ENCODE peak calls at places on chromosomes 5 and 9, in ten cellular contexts. J is NCI-H1417, B is AML-193, L is cerebellum, D is Ammon's horn, A is islet precursor cell, M is NAMALWA, Z is foreskin keratinocyte, C is NCI-H1105 treated with DMSO at 0.1 percent for 48 hours, I is GM19239. U is an unnamed sample.

GRCh38 chr5:139636975-139637408 is 11.2 kb upstream of the CXXC5 start:
- DNase-seq in J (no peak), B (peak; percentile 20), L (no peak), D (no peak), A (no peak), M (peak; percentile 72), Z (peak; percentile 77), C (no peak), I (no peak), U (no peak)

GRCh38 chr5:143890475-143890874 is 78.5 kb downstream of the HMHB1 start:
- DNase-seq in J (peak; percentile 22), B (no peak), L (no peak), D (no peak), A (no peak), M (no peak), Z (no peak), C (peak; percentile 93), I (no peak), U (no peak)

GRCh38 chr5:375336-375920 is 53.9 kb downstream of the AHRR start:
- DNase-seq in J (no peak), B (no peak), L (no peak), D (no peak), A (peak; percentile 48), M (no peak), Z (no peak), C (no peak), I (no peak), U (peak; percentile 39)

GRCh38 chr5:174576042-174576441 is 148.3 kb upstream of the MSX2 start:
- DNase-seq in J (no peak), B (no peak), L (no peak), D (no peak), A (no peak), M (no peak), Z (no peak), C (no peak), I (no peak), U (no peak)

GRCh38 chr5:103943243-103943642 is 380.7 kb upstream of the NUDT12 start:
- DNase-seq in J (no peak), B (no peak), L (no peak), D (no peak), A (no peak), M (no peak), Z (no peak), C (no peak), I (no peak), U (no peak)

GRCh38 chr9:73810585-73811215 is 659.0 kb downstream of the ANXA1 start:
- DNase-seq in J (no peak), B (no peak), L (no peak), D (no peak), A (no peak), M (no peak), Z (peak; percentile 20), C (no peak), I (no peak), U (no peak)

GRCh38 chr5:130452744-130453143 is 548.5 kb downstream of the CHSY3 start:
- DNase-seq in J (no peak), B (no peak), L (no peak), D (no peak), A (no peak), M (no peak), Z (no peak), C (no peak), I (no peak), U (no peak)

GRCh38 chr9:87886210-87887150 is 3.8 kb downstream of the SPATA31E1 start:
- DNase-seq in J (no peak), B (no peak), L (no peak), D (no peak), A (peak; percentile 26), M (no peak), Z (no peak), C (no peak), I (no peak), U (no peak)

GRCh38 chr9:93680445-93681315 is 104.3 kb downstream of the PHF2 start:
- DNase-seq in J (no peak), B (no peak), L (no peak), D (no peak), A (peak; percentile 54), M (no peak), Z (no peak), C (no peak), I (no peak), U (peak; percentile 43)

GRCh38 chr5:15752886-15753285 is 252.9 kb downstream of the FBXL7 start:
- DNase-seq in J (no peak), B (no peak), L (no peak), D (peak; percentile 63), A (peak; percentile 58), M (no peak), Z (no peak), C (no peak), I (no peak), U (no peak)

GRCh38 chr9:130473009-130473408 is 28.2 kb downstream of the ASS1 start:
- DNase-seq in J (no peak), B (no peak), L (no peak), D (no peak), A (no peak), M (no peak), Z (no peak), C (no peak), I (no peak), U (no peak)

GRCh38 chr9:93827545-93828330 is 127.4 kb downstream of the BARX1 start:
- DNase-seq in J (peak; percentile 86), B (no peak), L (peak; percentile 58), D (peak; percentile 56), A (peak; percentile 90), M (peak; percentile 35), Z (no peak), C (no peak), I (peak; percentile 56), U (peak; percentile 93)

GRCh38 chr5:3452622-3453021 is 143.0 kb upstream of the IRX1 start:
- DNase-seq in J (no peak), B (no peak), L (no peak), D (no peak), A (no peak), M (no peak), Z (no peak), C (no peak), I (no peak), U (no peak)

GRCh38 chr5:7926720-7927119 is 57.8 kb downstream of the MTRR start:
- DNase-seq in J (no peak), B (no peak), L (no peak), D (no peak), A (no peak), M (no peak), Z (no peak), C (no peak), I (no peak), U (no peak)

GRCh38 chr5:110209401-110209800 is 517.1 kb downstream of the TMEM232 start:
- DNase-seq in J (no peak), B (no peak), L (no peak), D (no peak), A (no peak), M (no peak), Z (no peak), C (no peak), I (no peak), U (no peak)

GRCh38 chr9:116450378-116451139 is 236.5 kb upstream of the TRIM32 start:
- DNase-seq in J (no peak), B (no peak), L (no peak), D (no peak), A (peak; percentile 80), M (no peak), Z (peak; percentile 9), C (no peak), I (no peak), U (no peak)

GRCh38 chr9:111662851-111663823 is 1.7 kb downstream of the GNG10 start:
- DNase-seq in J (no peak), B (no peak), L (peak; percentile 18), D (no peak), A (peak; percentile 94), M (no peak), Z (peak; percentile 67), C (no peak), I (no peak), U (peak; percentile 91)

GRCh38 chr9:134217431-134218210 is 53.3 kb upstream of the RNU6ATAC start:
- DNase-seq in J (no peak), B (peak; percentile 42), L (no peak), D (no peak), A (no peak), M (peak; percentile 55), Z (no peak), C (peak; percentile 5), I (no peak), U (peak; percentile 85)

GRCh38 chr5:33313150-33313549 is 127.6 kb upstream of the TARS1 start:
- DNase-seq in J (no peak), B (no peak), L (no peak), D (no peak), A (no peak), M (no peak), Z (peak; percentile 99), C (no peak), I (no peak), U (no peak)

GRCh38 chr9:21030389-21031035 is 928 bp downstream of the HACD4 start:
- DNase-seq in J (peak; percentile 24), B (peak; percentile 83), L (no peak), D (peak; percentile 66), A (no peak), M (peak; percentile 26), Z (peak; percentile 76), C (no peak), I (peak; percentile 35), U (peak; percentile 68)

GRCh38 chr9:37449877-37450632 is 15.2 kb downstream of the ZBTB5 start:
- DNase-seq in J (no peak), B (no peak), L (no peak), D (peak; percentile 78), A (no peak), M (no peak), Z (no peak), C (no peak), I (no peak), U (peak; percentile 57)

GRCh38 chr9:3824589-3824988 is 298.8 kb upstream of the RFX3 start:
- DNase-seq in J (no peak), B (no peak), L (no peak), D (no peak), A (no peak), M (no peak), Z (no peak), C (no peak), I (no peak), U (no peak)

GRCh38 chr5:87541033-87541432 is 128.3 kb upstream of the CCNH start:
- DNase-seq in J (peak; percentile 2), B (no peak), L (peak; percentile 78), D (peak; percentile 90), A (peak; percentile 57), M (peak; percentile 80), Z (peak; percentile 34), C (peak; percentile 73), I (no peak), U (peak; percentile 73)

GRCh38 chr9:113018247-113018646 is 6.3 kb upstream of the ZNF883 start:
- DNase-seq in J (no peak), B (no peak), L (no peak), D (no peak), A (no peak), M (no peak), Z (no peak), C (no peak), I (no peak), U (no peak)

GRCh38 chr9:126699401-126699851 is 85.7 kb downstream of the LMX1B start:
- DNase-seq in J (no peak), B (no peak), L (no peak), D (no peak), A (peak; percentile 51), M (no peak), Z (no peak), C (no peak), I (no peak), U (peak; percentile 38)

GRCh38 chr9:28004900-28005299 is 431.6 kb upstream of the C9orf72 start:
- DNase-seq in J (no peak), B (no peak), L (no peak), D (no peak), A (no peak), M (no peak), Z (no peak), C (no peak), I (no peak), U (no peak)

GRCh38 chr9:16023466-16023865 is 470.6 kb downstream of the CCDC171 start:
- DNase-seq in J (no peak), B (no peak), L (no peak), D (no peak), A (no peak), M (no peak), Z (no peak), C (no peak), I (no peak), U (no peak)

GRCh38 chr5:178467261-178468195 is 122.7 kb downstream of the COL23A1 start:
- DNase-seq in J (no peak), B (peak; percentile 40), L (peak; percentile 18), D (peak; percentile 32), A (no peak), M (no peak), Z (no peak), C (no peak), I (no peak), U (peak; percentile 24)